ENCODE peak calls at places on chromosomes 4 and X, in four cellular contexts. One of them, this sample, is unnamed.
A peak's percentile ranks its signal among the peaks of the same experiment; 100 is the strongest.

GRCh38 chr4:83535520-83535944 is 376 bp upstream of the GPAT3 start:
- DNase-seq in lung: peak; percentile 50
- DNase-seq in immature natural killer cell: no peak
- DNase-seq in CD8-positive, alpha-beta T cell: no peak
- DNase-seq in this sample: peak; percentile 20

GRCh38 chr4:148831945-148832344 is 389.7 kb upstream of the NR3C2 start:
- DNase-seq in CD8-positive, alpha-beta T cell: no peak
- DNase-seq in immature natural killer cell: no peak
- DNase-seq in lung: no peak
- DNase-seq in this sample: no peak

GRCh38 chrX:40996886-40997530 is 88.2 kb upstream of the USP9X start:
- DNase-seq in immature natural killer cell: no peak
- DNase-seq in lung: no peak
- DNase-seq in CD8-positive, alpha-beta T cell: no peak
- DNase-seq in this sample: no peak

GRCh38 chrX:150767475-150768131 is 74.4 kb downstream of the MTMR1 start:
- DNase-seq in CD8-positive, alpha-beta T cell: no peak
- DNase-seq in lung: no peak
- DNase-seq in immature natural killer cell: no peak
- DNase-seq in this sample: no peak

GRCh38 chrX:155767101-155767878 is 113.9 kb upstream of the VAMP7 start:
- DNase-seq in immature natural killer cell: peak; percentile 13
- DNase-seq in lung: peak; percentile 30
- DNase-seq in CD8-positive, alpha-beta T cell: no peak
- DNase-seq in this sample: peak; percentile 66

GRCh38 chr4:138749303-138749702 is 266.3 kb upstream of the NOCT start:
- DNase-seq in immature natural killer cell: no peak
- DNase-seq in CD8-positive, alpha-beta T cell: no peak
- DNase-seq in lung: no peak
- DNase-seq in this sample: no peak

GRCh38 chr4:64327237-64327636 is 82.0 kb downstream of the TECRL start:
- DNase-seq in immature natural killer cell: no peak
- DNase-seq in lung: no peak
- DNase-seq in CD8-positive, alpha-beta T cell: no peak
- DNase-seq in this sample: no peak

GRCh38 chrX:24846551-24847170 is 152.9 kb downstream of the POLA1 start:
- DNase-seq in CD8-positive, alpha-beta T cell: no peak
- DNase-seq in lung: no peak
- DNase-seq in immature natural killer cell: no peak
- DNase-seq in this sample: no peak

GRCh38 chrX:119398974-119399771 is at the start of gene SLC25A43:
- DNase-seq in CD8-positive, alpha-beta T cell: peak; percentile 24
- DNase-seq in lung: peak; percentile 39
- DNase-seq in immature natural killer cell: peak; percentile 24
- DNase-seq in this sample: peak; percentile 14

GRCh38 chr4:69321153-69321729 is 41.0 kb downstream of the UGT2B28 start:
- DNase-seq in CD8-positive, alpha-beta T cell: no peak
- DNase-seq in immature natural killer cell: no peak
- DNase-seq in lung: no peak
- DNase-seq in this sample: no peak

GRCh38 chrX:35380808-35381700 is 417.1 kb upstream of the MAGEB16 start:
- DNase-seq in immature natural killer cell: no peak
- DNase-seq in CD8-positive, alpha-beta T cell: no peak
- DNase-seq in lung: no peak
- DNase-seq in this sample: peak; percentile 7

GRCh38 chr4:2489841-2490552 is 21.1 kb downstream of the RNF4 start:
- DNase-seq in immature natural killer cell: no peak
- DNase-seq in lung: no peak
- DNase-seq in CD8-positive, alpha-beta T cell: no peak
- DNase-seq in this sample: no peak

GRCh38 chr4:76691767-76692689 is 205.9 kb downstream of the SOWAHB start:
- DNase-seq in immature natural killer cell: no peak
- DNase-seq in lung: no peak
- DNase-seq in CD8-positive, alpha-beta T cell: no peak
- DNase-seq in this sample: no peak

GRCh38 chrX:30702736-30703135 is 49.5 kb downstream of the GK start:
- DNase-seq in lung: no peak
- DNase-seq in immature natural killer cell: no peak
- DNase-seq in CD8-positive, alpha-beta T cell: no peak
- DNase-seq in this sample: no peak

GRCh38 chr4:95732061-95732460 is 107.8 kb upstream of the PDHA2 start:
- DNase-seq in CD8-positive, alpha-beta T cell: no peak
- DNase-seq in immature natural killer cell: no peak
- DNase-seq in lung: no peak
- DNase-seq in this sample: no peak

GRCh38 chr4:156941940-156942548 is 29.6 kb downstream of the PDGFC start:
- DNase-seq in immature natural killer cell: no peak
- DNase-seq in CD8-positive, alpha-beta T cell: no peak
- DNase-seq in lung: peak; percentile 65
- DNase-seq in this sample: no peak

This sample was measured in CD4-positive, CD25-positive, alpha-beta regulatory T cell.